ENCODE peak calls at places on chromosomes 7 and 10, in five cellular contexts. V is HTR-8/SVneo; A is activated T-cell treated with anti-CD3 and anti-CD28 coated beads for 1 hour; J is activated CD8-positive, alpha-beta memory T cell treated with anti-CD3 and anti-CD28 coated beads for 24 hours; F is OCI-LY7. Y is an unnamed sample.

GRCh38 chr7:120600607-120601006 is 257.3 kb downstream of the TSPAN12 start:
- DNase-seq in V (no peak), A (no peak), J (no peak), F (no peak), Y (no peak)

GRCh38 chr10:15715619-15716227 is 4.0 kb downstream of the ITGA8 start:
- DNase-seq in V (peak; percentile 10), A (no peak), J (no peak), F (no peak), Y (peak; percentile 30)

GRCh38 chr7:1943933-1944618 is 274.0 kb downstream of the ELFN1 start:
- DNase-seq in V (no peak), A (no peak), J (no peak), F (no peak), Y (no peak)

GRCh38 chr10:80122746-80123145 is 9.8 kb upstream of the PLAC9 start:
- DNase-seq in V (no peak), A (no peak), J (no peak), F (no peak), Y (no peak)

GRCh38 chr10:81728692-81729091 is 146.3 kb upstream of the NRG3 start:
- DNase-seq in V (no peak), A (no peak), J (no peak), F (no peak), Y (no peak)

GRCh38 chr10:31721166-31721565 is 207.5 kb downstream of the ARHGAP12 start:
- DNase-seq in V (no peak), A (no peak), J (peak; percentile 47), F (no peak), Y (no peak)

GRCh38 chr7:6106140-6106904 is 75.1 kb downstream of the ANKRD61 start:
- DNase-seq in V (no peak), A (no peak), J (no peak), F (peak; percentile 70), Y (no peak)

GRCh38 chr7:103592844-103593243 is 146.8 kb upstream of the SLC26A5 start:
- DNase-seq in V (no peak), A (no peak), J (no peak), F (no peak), Y (no peak)

GRCh38 chr7:5139998-5140397 is 50.0 kb upstream of the WIPI2 start:
- DNase-seq in V (no peak), A (no peak), J (no peak), F (peak; percentile 57), Y (peak; percentile 60)

GRCh38 chr10:45557275-45557905 is 115.2 kb downstream of the ZFAND4 start:
- DNase-seq in V (no peak), A (no peak), J (no peak), F (peak; percentile 63), Y (peak; percentile 49)

GRCh38 chr7:92251181-92251580 is 5.4 kb downstream of the ANKIB1 start:
- DNase-seq in V (no peak), A (no peak), J (no peak), F (no peak), Y (no peak)